ENCODE peak calls at places on chromosomes 3 and 15, in four cellular contexts. One of them, this sample, is unnamed. For H3K4me1, the result is how much of the 10 kb centered on the place peaks cover.

GRCh38 chr3:70774641-70775040 is 462.2 kb upstream of the MDFIC2 start:
- DNase-seq in pancreas: no peak
- DNase-seq in fibroblast of lung: no peak
- DNase-seq in tibial nerve: no peak
- DNase-seq in this sample: no peak

GRCh38 chr3:159669753-159670152 is 318.9 kb upstream of the IL12A start:
- DNase-seq in pancreas: no peak
- DNase-seq in fibroblast of lung: peak
- DNase-seq in tibial nerve: no peak
- DNase-seq in this sample: no peak

GRCh38 chr15:63497642-63498100 is 6.7 kb upstream of the USP3 start:
- DNase-seq in pancreas: no peak
- DNase-seq in fibroblast of lung: no peak
- DNase-seq in tibial nerve: no peak
- DNase-seq in this sample: no peak

GRCh38 chr15:79629687-79630086 is 197.6 kb downstream of the MINAR1 start:
- DNase-seq in pancreas: no peak
- DNase-seq in fibroblast of lung: peak
- DNase-seq in tibial nerve: no peak
- DNase-seq in this sample: no peak

GRCh38 chr15:90711418-90711824 is 5.7 kb upstream of the BLM start:
- DNase-seq in pancreas: no peak
- DNase-seq in fibroblast of lung: no peak
- DNase-seq in tibial nerve: no peak
- DNase-seq in this sample: no peak

GRCh38 chr3:168030488-168031054 is 65.2 kb downstream of the GOLIM4 start:
- DNase-seq in pancreas: no peak
- DNase-seq in fibroblast of lung: no peak
- DNase-seq in tibial nerve: no peak
- DNase-seq in this sample: no peak

GRCh38 chr3:164539215-164539614 is 539.1 kb downstream of the SI start:
- DNase-seq in pancreas: peak
- DNase-seq in fibroblast of lung: no peak
- DNase-seq in tibial nerve: no peak
- DNase-seq in this sample: no peak

GRCh38 chr3:156252656-156253055 is 132.3 kb downstream of the KCNAB1 start:
- DNase-seq in pancreas: no peak
- DNase-seq in fibroblast of lung: no peak
- DNase-seq in tibial nerve: no peak
- DNase-seq in this sample: no peak

GRCh38 chr15:85329561-85330421 is 50.6 kb upstream of the AKAP13 start:
- DNase-seq in pancreas: no peak
- DNase-seq in fibroblast of lung: peak
- DNase-seq in tibial nerve: no peak
- DNase-seq in this sample: peak

GRCh38 chr15:67501177-67501835 is 19.6 kb upstream of the C15orf61 start:
- DNase-seq in pancreas: no peak
- DNase-seq in fibroblast of lung: peak
- DNase-seq in tibial nerve: no peak
- DNase-seq in this sample: peak

GRCh38 chr15:88838667-88839066 is 35.4 kb downstream of the ACAN start:
- DNase-seq in pancreas: no peak
- DNase-seq in fibroblast of lung: no peak
- DNase-seq in tibial nerve: no peak
- DNase-seq in this sample: no peak

GRCh38 chr3:60169755-60170154 is 1081.5 kb downstream of the FHIT start:
- DNase-seq in pancreas: no peak
- DNase-seq in fibroblast of lung: no peak
- DNase-seq in tibial nerve: no peak
- DNase-seq in this sample: no peak

GRCh38 chr3:153848701-153849100 is 272.5 kb upstream of the ARHGEF26 start:
- DNase-seq in pancreas: no peak
- DNase-seq in fibroblast of lung: no peak
- DNase-seq in tibial nerve: no peak
- DNase-seq in this sample: no peak

DNA sequence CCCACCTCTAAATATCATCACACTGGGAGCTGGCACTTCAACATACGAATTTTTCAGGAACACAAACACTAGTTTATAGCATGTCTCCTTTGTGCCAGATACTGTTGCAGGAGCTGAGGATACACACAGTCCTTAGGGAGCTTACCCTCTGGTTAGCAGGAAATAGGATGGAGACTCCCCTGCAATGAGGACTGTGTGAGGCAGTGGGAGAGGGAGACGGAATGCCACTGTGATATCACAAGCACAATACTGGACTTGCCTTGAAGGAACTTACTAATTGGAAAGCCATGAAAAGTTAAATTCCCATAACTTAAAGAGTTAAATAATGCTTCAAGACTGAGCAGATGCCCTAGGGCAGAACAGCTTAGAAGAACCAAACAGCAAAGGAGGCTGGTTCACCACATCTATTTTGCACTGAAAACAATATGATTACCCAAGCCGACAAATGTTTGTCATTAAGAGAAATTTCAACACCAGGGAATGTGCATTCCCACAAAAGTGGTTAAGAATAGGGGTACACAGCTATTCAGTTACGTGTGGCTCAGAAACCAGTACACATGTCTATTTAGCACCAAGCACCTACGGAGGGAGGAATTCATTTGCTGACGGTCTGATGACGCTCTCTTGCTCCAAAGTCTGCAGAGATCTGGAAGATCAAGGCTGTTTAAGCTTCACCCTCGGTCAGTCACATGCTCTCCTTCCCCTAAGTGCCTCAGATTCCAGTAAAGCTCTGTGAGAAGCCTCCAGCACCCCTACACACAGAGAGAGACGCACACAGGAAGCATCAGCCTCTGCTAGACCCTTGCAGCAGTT is 5.2 kb downstream of the TBC1D2B start:
- DNase-seq in pancreas: no peak
- DNase-seq in fibroblast of lung: peak
- DNase-seq in tibial nerve: no peak
- DNase-seq in this sample: peak
- H3K4me1 ChIP-seq in pancreas: under half
- H3K4me1 ChIP-seq in fibroblast of lung: half or more
- H3K4me1 ChIP-seq in tibial nerve: half or more
- H3K4me1 ChIP-seq in this sample: half or more

GRCh38 chr15:57203906-57204305 is 172.4 kb upstream of the CGNL1 start:
- DNase-seq in pancreas: no peak
- DNase-seq in fibroblast of lung: no peak
- DNase-seq in tibial nerve: no peak
- DNase-seq in this sample: no peak

GRCh38 chr15:57196865-57197264 is 179.4 kb upstream of the CGNL1 start:
- DNase-seq in pancreas: no peak
- DNase-seq in fibroblast of lung: peak
- DNase-seq in tibial nerve: no peak
- DNase-seq in this sample: peak

GRCh38 chr15:57201578-57201977 is 174.7 kb upstream of the CGNL1 start:
- DNase-seq in pancreas: no peak
- DNase-seq in fibroblast of lung: no peak
- DNase-seq in tibial nerve: no peak
- DNase-seq in this sample: no peak

GRCh38 chr15:57198654-57199241 is 177.6 kb upstream of the CGNL1 start:
- DNase-seq in pancreas: no peak
- DNase-seq in fibroblast of lung: no peak
- DNase-seq in tibial nerve: no peak
- DNase-seq in this sample: no peak
- H3K4me3 ChIP-seq in pancreas: no peak
- H3K4me3 ChIP-seq in fibroblast of lung: no peak
- H3K4me3 ChIP-seq in tibial nerve: no peak
- H3K4me3 ChIP-seq in this sample: no peak

GRCh38 chr15:78149805-78150751 is 916 bp downstream of the IDH3A start:
- DNase-seq in pancreas: no peak
- DNase-seq in fibroblast of lung: peak
- DNase-seq in tibial nerve: no peak
- DNase-seq in this sample: no peak
- H3K4me1 ChIP-seq in pancreas: under half
- H3K4me1 ChIP-seq in fibroblast of lung: under half
- H3K4me1 ChIP-seq in tibial nerve: under half
- H3K4me1 ChIP-seq in this sample: under half

DNA sequence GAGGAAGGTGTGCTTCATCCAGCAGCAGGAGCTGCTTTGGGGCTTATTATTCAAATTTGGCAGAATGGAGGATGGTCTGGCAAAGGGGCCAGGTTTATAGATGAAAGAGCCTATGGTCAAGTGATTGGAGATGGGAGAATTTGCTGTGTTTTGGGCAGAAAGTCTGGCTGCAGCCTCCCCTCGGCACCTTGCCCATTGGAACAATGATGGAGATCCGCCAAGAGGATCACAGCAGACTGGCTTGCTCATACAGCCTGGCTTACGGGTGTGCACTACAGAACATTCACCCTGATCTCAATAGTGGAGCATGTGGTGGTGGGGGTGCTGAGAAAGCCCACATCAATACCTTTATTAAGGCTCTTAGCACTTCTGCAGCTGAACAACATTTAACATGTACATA is 118.3 kb upstream of the TMC3 start:
- DNase-seq in pancreas: no peak
- DNase-seq in fibroblast of lung: peak
- DNase-seq in tibial nerve: no peak
- DNase-seq in this sample: peak
- H3K4me3 ChIP-seq in pancreas: no peak
- H3K4me3 ChIP-seq in fibroblast of lung: no peak
- H3K4me3 ChIP-seq in tibial nerve: no peak
- H3K4me3 ChIP-seq in this sample: no peak

GRCh38 chr15:22870865-22871264 is 32.4 kb downstream of the NIPA2 start:
- DNase-seq in pancreas: no peak
- DNase-seq in fibroblast of lung: no peak
- DNase-seq in tibial nerve: no peak
- DNase-seq in this sample: no peak

GRCh38 chr15:22871481-22872076 is 33.1 kb downstream of the NIPA2 start:
- DNase-seq in pancreas: no peak
- DNase-seq in fibroblast of lung: no peak
- DNase-seq in tibial nerve: no peak
- DNase-seq in this sample: no peak

GRCh38 chr15:22874256-22874655 is 35.8 kb downstream of the NIPA2 start:
- DNase-seq in pancreas: no peak
- DNase-seq in fibroblast of lung: no peak
- DNase-seq in tibial nerve: no peak
- DNase-seq in this sample: no peak

GRCh38 chr15:22873841-22874240 is 35.4 kb downstream of the NIPA2 start:
- DNase-seq in pancreas: no peak
- DNase-seq in fibroblast of lung: no peak
- DNase-seq in tibial nerve: no peak
- DNase-seq in this sample: no peak

DNA sequence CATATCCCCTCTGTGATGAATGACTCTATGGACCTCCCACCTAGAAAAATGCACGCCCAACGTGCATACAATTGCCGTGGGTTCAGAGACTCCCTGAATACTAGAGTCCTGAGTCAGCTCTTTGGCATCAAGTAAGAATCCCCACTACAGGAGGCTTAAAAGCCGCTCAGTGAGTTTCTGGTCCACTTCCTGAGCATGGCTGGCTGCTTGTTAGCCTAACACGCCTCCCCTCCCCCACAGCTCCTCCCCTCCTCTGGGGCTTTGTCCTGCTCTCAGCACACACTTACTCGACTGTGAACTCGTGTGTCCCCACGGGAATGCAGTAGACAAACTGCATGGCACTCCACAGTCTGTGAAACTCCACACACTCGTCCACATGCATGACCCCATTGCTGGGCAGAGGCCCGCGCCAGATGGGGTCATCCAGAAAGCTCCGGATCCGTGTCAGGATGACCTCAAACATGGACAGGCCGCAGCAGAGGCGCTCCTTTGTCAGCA is 34.8 kb downstream of the NIPA2 start:
- DNase-seq in pancreas: no peak
- DNase-seq in fibroblast of lung: peak
- DNase-seq in tibial nerve: no peak
- DNase-seq in this sample: peak
- H3K4me1 ChIP-seq in pancreas: under half
- H3K4me1 ChIP-seq in fibroblast of lung: under half
- H3K4me1 ChIP-seq in tibial nerve: under half
- H3K4me1 ChIP-seq in this sample: under half